ENCODE peak calls at places on chromosomes 12 and 14, in six cellular contexts. T is CD4-positive, CD25-positive, alpha-beta regulatory T cell; N is left ventricle myocardium inferior; X is uterus; V is fibroblast of lung; F is stomach. L is an unnamed sample.

GRCh38 chr12:113049976-113050742 is 6.4 kb upstream of the DTX1 start:
- DNase-seq in X (no peak), V (no peak), T (no peak), F (no peak), N (no peak), L (no peak)

GRCh38 chr14:81449114-81449513 is 49.0 kb upstream of the STON2 start:
- DNase-seq in F (no peak), T (no peak), V (no peak), N (peak; percentile 31), X (no peak), L (no peak)

GRCh38 chr14:65502676-65503124 is 90.2 kb downstream of the FUT8 start:
- DNase-seq in V (peak; percentile 88), N (no peak), T (no peak), X (no peak), F (no peak), L (peak; percentile 24)

GRCh38 chr12:101697930-101698781 is 716 bp downstream of the CHPT1 start:
- DNase-seq in F (peak; percentile 64), V (peak; percentile 46), X (peak; percentile 46), N (peak; percentile 64), T (no peak), L (peak; percentile 41)

GRCh38 chr12:47990351-47991105 is 13.7 kb downstream of the COL2A1 start:
- DNase-seq in F (no peak), N (no peak), X (no peak), T (no peak), V (peak; percentile 2), L (no peak)

GRCh38 chr14:91063119-91063518 is 2.7 kb upstream of the RPS6KA5 start:
- DNase-seq in N (no peak), V (no peak), X (no peak), F (no peak), T (peak; percentile 25), L (no peak)

GRCh38 chr12:6925543-6926279 is 2.0 kb upstream of the ATN1 start:
- DNase-seq in N (peak; percentile 73), V (peak; percentile 96), X (peak; percentile 90), F (peak; percentile 77), T (no peak), L (peak; percentile 90)

GRCh38 chr14:77186911-77187648 is 5.5 kb downstream of the TMEM63C start:
- DNase-seq in N (no peak), F (peak; percentile 47), V (peak; percentile 93), T (no peak), X (no peak), L (no peak)

GRCh38 chr12:47652491-47653234 is 53.2 kb downstream of the RPAP3 start:
- DNase-seq in N (peak; percentile 18), V (no peak), T (no peak), X (no peak), F (no peak), L (no peak)

GRCh38 chr14:64721391-64721791 is 17.2 kb downstream of the PLEKHG3 start:
- DNase-seq in T (no peak), N (no peak), F (peak; percentile 62), V (peak; percentile 92), X (no peak), L (peak; percentile 93)

GRCh38 chr14:38999949-39000348 is 103.1 kb downstream of the SEC23A start:
- DNase-seq in F (no peak), N (no peak), V (no peak), X (no peak), T (no peak), L (no peak)

GRCh38 chr14:35883677-35884293 is 57.6 kb downstream of the BRMS1L start:
- DNase-seq in V (peak; percentile 19), X (no peak), F (peak; percentile 54), N (no peak), T (no peak), L (peak; percentile 14)

GRCh38 chr12:81224626-81225025 is 146.7 kb downstream of the ACSS3 start:
- DNase-seq in V (peak; percentile 50), F (no peak), X (no peak), T (no peak), N (no peak), L (no peak)

GRCh38 chr14:51069065-51069464 is 25.8 kb downstream of the TRIM9 start:
- DNase-seq in N (no peak), V (peak; percentile 54), F (no peak), X (no peak), T (no peak), L (no peak)

GRCh38 chr12:9793774-9794395 is 33.2 kb upstream of the CD69 start:
- DNase-seq in V (no peak), N (no peak), T (no peak), X (no peak), F (no peak), L (no peak)

GRCh38 chr12:46524778-46525177 is 152.2 kb upstream of the SLC38A2 start:
- DNase-seq in X (peak; percentile 98), F (peak; percentile 58), V (peak; percentile 78), T (no peak), N (peak; percentile 92), L (peak; percentile 55)

GRCh38 chr12:18581232-18581962 is 156.4 kb downstream of the PLCZ1 start:
- DNase-seq in T (no peak), F (no peak), X (no peak), V (peak; percentile 1), N (no peak), L (no peak)

GRCh38 chr14:106277503-106277902 is 751.1 kb downstream of the TMEM121 start:
- DNase-seq in V (no peak), N (no peak), T (no peak), X (no peak), F (peak; percentile 61), L (no peak)

GRCh38 chr14:35215110-35215872 is 76.9 kb upstream of the PSMA6 start:
- DNase-seq in V (peak; percentile 71), N (no peak), T (no peak), X (no peak), F (no peak), L (peak; percentile 29)

GRCh38 chr12:61654698-61655097 is 605.5 kb upstream of the USP15 start:
- DNase-seq in N (no peak), T (no peak), V (no peak), F (no peak), X (no peak), L (no peak)

GRCh38 chr14:61416587-61416986 is 95.2 kb downstream of the PRKCH start:
- DNase-seq in T (no peak), X (no peak), F (no peak), N (no peak), V (no peak), L (no peak)

GRCh38 chr14:94795372-94795771 is 25.5 kb upstream of the GSC start:
- DNase-seq in X (no peak), F (no peak), V (peak; percentile 5), T (no peak), N (no peak), L (no peak)

GRCh38 chr14:75519826-75520692 is 2.2 kb upstream of the BATF start:
- DNase-seq in X (no peak), T (no peak), V (no peak), N (no peak), F (no peak), L (no peak)

GRCh38 chr14:57961793-57962075 is 95.8 kb upstream of the SLC35F4 start:
- DNase-seq in X (no peak), N (no peak), V (no peak), T (no peak), F (no peak), L (no peak)

GRCh38 chr14:64266206-64266605 is 28.0 kb downstream of the ESR2 start:
- DNase-seq in T (no peak), V (peak; percentile 13), F (no peak), X (no peak), N (no peak), L (no peak)

GRCh38 chr12:58584885-58585284 is 335.4 kb downstream of the LRIG3 start:
- DNase-seq in F (no peak), T (no peak), N (no peak), V (no peak), X (no peak), L (no peak)

GRCh38 chr12:109763201-109763841 is 49.7 kb downstream of the FAM222A start:
- DNase-seq in T (no peak), V (peak; percentile 53), X (no peak), N (no peak), F (peak; percentile 30), L (peak; percentile 26)

DNA sequence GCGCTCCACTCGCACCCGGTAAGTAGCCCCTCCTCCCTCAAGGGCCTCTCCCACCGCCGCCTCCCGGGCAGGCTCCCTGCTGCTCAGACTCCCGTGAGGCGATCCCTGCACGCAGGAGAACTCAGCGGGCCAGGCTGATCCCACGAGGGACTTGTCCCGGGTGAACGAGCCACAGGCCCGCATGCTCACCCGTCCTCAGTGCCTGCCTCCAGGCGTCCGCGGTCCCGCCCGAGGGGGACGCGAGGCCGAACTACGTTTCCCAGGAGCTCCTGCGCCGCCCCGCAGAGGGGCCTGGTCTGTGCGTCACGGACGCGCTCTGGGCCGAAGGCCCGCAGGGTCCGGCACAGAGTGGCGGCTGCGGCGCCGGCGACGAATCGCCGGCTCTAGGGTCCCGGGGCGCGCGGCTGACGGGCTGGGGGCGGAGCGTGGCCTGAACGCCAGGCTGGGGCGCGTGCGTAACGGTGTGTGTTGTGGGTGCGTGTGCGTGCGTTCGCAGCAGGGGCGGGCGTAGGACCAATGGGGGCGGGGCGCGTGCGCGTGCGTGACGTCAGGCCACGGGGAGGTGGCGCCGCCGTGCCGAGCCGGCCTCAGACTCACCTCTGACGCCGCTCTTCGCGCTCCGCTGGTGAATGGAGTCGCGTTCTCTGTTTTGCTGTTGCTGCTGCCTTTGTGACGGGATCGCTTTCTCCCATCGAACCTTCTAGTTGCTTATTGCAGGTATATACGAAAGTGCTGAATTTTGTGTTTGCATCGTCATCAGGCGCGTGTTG is at the start of the genes ZNF10 and ZNF891:
- DNase-seq in V (peak; percentile 96), T (peak; percentile 87), F (peak; percentile 97), N (peak; percentile 97), X (peak; percentile 96), L (peak; percentile 61)
- H3K9me3 ChIP-seq in V (no peaks in the 10 kb centered on the region), T (peaks cover 92% of the 10 kb centered on the region), F (peaks cover 74% of the 10 kb centered on the region), N (peaks cover 68% of the 10 kb centered on the region), X (peaks cover 54% of the 10 kb centered on the region), L (peaks cover 19% of the 10 kb centered on the region)

DNA sequence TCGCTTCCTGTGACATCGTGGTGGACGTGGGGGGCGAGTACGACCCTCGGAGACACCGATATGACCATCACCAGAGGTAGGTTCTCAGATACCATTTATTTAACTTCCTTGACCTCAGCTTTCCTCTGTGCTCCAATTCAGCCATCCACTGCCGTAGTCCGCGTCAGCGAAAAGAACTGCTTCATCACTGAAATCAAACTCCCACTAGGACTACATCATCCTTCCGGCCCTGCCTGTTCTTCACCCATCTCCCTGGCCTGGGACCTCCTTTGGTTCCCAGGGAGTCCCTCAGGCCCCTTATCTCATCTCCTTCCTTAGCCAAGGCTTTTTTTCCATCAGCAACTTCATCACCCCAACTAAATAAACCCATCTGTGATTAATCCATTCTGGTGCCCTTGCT is 692 bp downstream of the MYG1 start:
- DNase-seq in T (no peak), N (no peak), V (peak; percentile 63), F (no peak), X (no peak), L (no peak)
- H3K36me3 ChIP-seq in T (peaks cover 40% of the 10 kb centered on the region), N (peaks cover 51% of the 10 kb centered on the region), V (peaks cover 4% of the 10 kb centered on the region), F (peaks cover 58% of the 10 kb centered on the region), X (no peaks in the 10 kb centered on the region), L (peaks cover 73% of the 10 kb centered on the region)

GRCh38 chr14:100730530-100730929 is 3.8 kb downstream of the DLK1 start:
- DNase-seq in F (no peak), N (no peak), X (no peak), T (no peak), V (no peak), L (no peak)
- H3K27me3 ChIP-seq in F (peaks cover 88% of the 10 kb centered on the region), N (peaks cover 100% of the 10 kb centered on the region), X (no peaks in the 10 kb centered on the region), T (no peaks in the 10 kb centered on the region), V (peaks cover 17% of the 10 kb centered on the region), L (peaks cover 17% of the 10 kb centered on the region)

DNA sequence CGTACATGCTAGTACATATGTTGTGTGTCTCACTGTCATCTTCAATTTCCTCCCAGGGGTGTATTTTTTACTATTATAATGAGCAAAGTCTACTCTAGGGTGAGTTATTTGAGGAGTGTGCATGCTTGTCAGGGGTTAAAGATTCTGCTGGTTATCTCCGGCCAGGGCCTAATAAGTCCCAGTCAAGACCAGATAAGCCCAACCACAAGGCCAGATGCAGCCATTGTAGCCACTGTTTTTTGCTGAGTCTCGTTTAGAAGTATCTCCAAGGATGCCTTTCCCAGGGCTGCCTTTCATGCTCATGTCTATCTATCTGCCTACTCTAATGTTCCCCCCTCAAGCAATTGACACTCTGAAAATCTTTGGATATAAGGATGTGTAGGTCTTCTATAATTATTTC is 300.5 kb downstream of the IPO8 start:
- DNase-seq in F (no peak), N (no peak), X (no peak), V (no peak), T (no peak), L (no peak)
- H3K9me3 ChIP-seq in F (peaks cover 11% of the 10 kb centered on the region), N (peaks cover 28% of the 10 kb centered on the region), X (no peaks in the 10 kb centered on the region), V (no peaks in the 10 kb centered on the region), T (no peaks in the 10 kb centered on the region), L (no peaks in the 10 kb centered on the region)